ENCODE peak calls at places on chromosomes 2 and 18, in ten cellular contexts. One of them, this sample, is unnamed.

GRCh38 chr2:39920318-39920775 is 141.3 kb upstream of the THUMPD2 start:
- DNase-seq in uterus: no peak
- DNase-seq in pancreas: no peak
- DNase-seq in Panc1: no peak
- DNase-seq in thoracic aorta: no peak
- DNase-seq in endothelial cell of umbilical vein: no peak
- DNase-seq in transverse colon: no peak
- DNase-seq in AG04450: no peak
- DNase-seq in fibroblast of lung: no peak
- DNase-seq in endodermal cell: no peak
- DNase-seq in this sample: no peak

GRCh38 chr2:28406276-28407096 is 13.8 kb downstream of the FOSL2 start:
- DNase-seq in uterus: no peak
- DNase-seq in pancreas: no peak
- DNase-seq in Panc1: no peak
- DNase-seq in thoracic aorta: no peak
- DNase-seq in endothelial cell of umbilical vein: peak; percentile 52
- DNase-seq in transverse colon: peak; percentile 62
- DNase-seq in AG04450: no peak
- DNase-seq in fibroblast of lung: peak; percentile 80
- DNase-seq in endodermal cell: no peak
- DNase-seq in this sample: no peak

GRCh38 chr2:37875332-37875976 is 49.6 kb upstream of the RMDN2 start:
- DNase-seq in uterus: no peak
- DNase-seq in pancreas: no peak
- DNase-seq in Panc1: no peak
- DNase-seq in thoracic aorta: no peak
- DNase-seq in endothelial cell of umbilical vein: peak; percentile 24
- DNase-seq in transverse colon: no peak
- DNase-seq in AG04450: no peak
- DNase-seq in fibroblast of lung: no peak
- DNase-seq in endodermal cell: peak; percentile 64
- DNase-seq in this sample: no peak

GRCh38 chr2:8447610-8448221 is 234.1 kb upstream of the ID2 start:
- DNase-seq in uterus: no peak
- DNase-seq in pancreas: no peak
- DNase-seq in Panc1: peak; percentile 24
- DNase-seq in thoracic aorta: no peak
- DNase-seq in endothelial cell of umbilical vein: no peak
- DNase-seq in transverse colon: no peak
- DNase-seq in AG04450: no peak
- DNase-seq in fibroblast of lung: peak; percentile 19
- DNase-seq in endodermal cell: no peak
- DNase-seq in this sample: no peak

GRCh38 chr2:240895656-240896388 is at the start of gene MAB21L4:
- DNase-seq in uterus: no peak
- DNase-seq in pancreas: peak; percentile 21
- DNase-seq in Panc1: no peak
- DNase-seq in thoracic aorta: no peak
- DNase-seq in endothelial cell of umbilical vein: no peak
- DNase-seq in transverse colon: no peak
- DNase-seq in AG04450: no peak
- DNase-seq in fibroblast of lung: no peak
- DNase-seq in endodermal cell: no peak
- DNase-seq in this sample: peak; percentile 29

GRCh38 chr2:71781695-71782228 is 328.4 kb downstream of the DYSF start:
- DNase-seq in uterus: no peak
- DNase-seq in pancreas: no peak
- DNase-seq in Panc1: no peak
- DNase-seq in thoracic aorta: no peak
- DNase-seq in endothelial cell of umbilical vein: no peak
- DNase-seq in transverse colon: no peak
- DNase-seq in AG04450: no peak
- DNase-seq in fibroblast of lung: no peak
- DNase-seq in endodermal cell: peak; percentile 15
- DNase-seq in this sample: no peak

GRCh38 chr2:51454177-51454576 is 422.2 kb upstream of the NRXN1 start:
- DNase-seq in uterus: no peak
- DNase-seq in pancreas: no peak
- DNase-seq in Panc1: no peak
- DNase-seq in thoracic aorta: no peak
- DNase-seq in endothelial cell of umbilical vein: no peak
- DNase-seq in transverse colon: no peak
- DNase-seq in AG04450: no peak
- DNase-seq in fibroblast of lung: no peak
- DNase-seq in endodermal cell: no peak
- DNase-seq in this sample: no peak

GRCh38 chr2:10434885-10435419 is 13.2 kb downstream of the ODC1 start:
- DNase-seq in uterus: peak; percentile 72
- DNase-seq in pancreas: peak; percentile 80
- DNase-seq in Panc1: no peak
- DNase-seq in thoracic aorta: no peak
- DNase-seq in endothelial cell of umbilical vein: peak; percentile 74
- DNase-seq in transverse colon: peak; percentile 81
- DNase-seq in AG04450: peak; percentile 34
- DNase-seq in fibroblast of lung: peak; percentile 58
- DNase-seq in endodermal cell: peak; percentile 97
- DNase-seq in this sample: no peak

GRCh38 chr2:30763151-30763660 is 44.0 kb downstream of the CAPN13 start:
- DNase-seq in uterus: no peak
- DNase-seq in pancreas: no peak
- DNase-seq in Panc1: no peak
- DNase-seq in thoracic aorta: no peak
- DNase-seq in endothelial cell of umbilical vein: no peak
- DNase-seq in transverse colon: no peak
- DNase-seq in AG04450: no peak
- DNase-seq in fibroblast of lung: no peak
- DNase-seq in endodermal cell: no peak
- DNase-seq in this sample: no peak

GRCh38 chr2:222861411-222862067 is 703 bp downstream of the ACSL3 start:
- DNase-seq in uterus: peak; percentile 28
- DNase-seq in pancreas: no peak
- DNase-seq in Panc1: no peak
- DNase-seq in thoracic aorta: no peak
- DNase-seq in endothelial cell of umbilical vein: peak; percentile 61
- DNase-seq in transverse colon: peak; percentile 43
- DNase-seq in AG04450: no peak
- DNase-seq in fibroblast of lung: no peak
- DNase-seq in endodermal cell: no peak
- DNase-seq in this sample: no peak

GRCh38 chr18:35491689-35492077 is 6.1 kb downstream of the INO80C start:
- DNase-seq in uterus: no peak
- DNase-seq in pancreas: no peak
- DNase-seq in Panc1: no peak
- DNase-seq in thoracic aorta: no peak
- DNase-seq in endothelial cell of umbilical vein: peak; percentile 47
- DNase-seq in transverse colon: no peak
- DNase-seq in AG04450: no peak
- DNase-seq in fibroblast of lung: no peak
- DNase-seq in endodermal cell: peak; percentile 75
- DNase-seq in this sample: no peak
- TF ChIP-seq CTCF in uterus: no peak
- TF ChIP-seq CTCF in pancreas: no peak
- TF ChIP-seq CTCF in Panc1: no peak
- TF ChIP-seq CTCF in thoracic aorta: no peak
- TF ChIP-seq CTCF in endothelial cell of umbilical vein: no peak
- TF ChIP-seq CTCF in transverse colon: no peak
- TF ChIP-seq CTCF in AG04450: no peak
- TF ChIP-seq CTCF in fibroblast of lung: no peak
- TF ChIP-seq CTCF in endodermal cell: no peak
- TF ChIP-seq CTCF in this sample: no peak

DNA sequence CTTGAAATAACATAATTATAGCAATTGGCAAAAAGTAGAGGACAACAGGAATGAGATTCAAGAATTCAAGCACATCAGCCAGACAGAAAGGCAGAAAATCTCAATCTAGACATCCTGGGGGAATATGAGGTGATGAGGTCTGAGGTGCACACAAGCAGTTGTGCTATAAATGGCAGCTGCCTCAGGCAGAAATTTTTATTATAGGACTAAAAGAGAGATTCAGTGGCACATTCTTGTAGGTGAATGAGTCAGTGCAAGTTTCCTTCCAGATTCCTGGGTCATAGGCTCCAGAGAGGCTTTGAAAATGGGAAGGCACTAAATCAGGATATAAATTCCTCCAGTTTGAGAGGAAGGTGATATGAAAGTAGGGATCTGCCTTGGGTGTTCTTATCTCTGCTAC is 127.2 kb upstream of the THSD7B start:
- DNase-seq in uterus: no peak
- DNase-seq in pancreas: no peak
- DNase-seq in Panc1: no peak
- DNase-seq in thoracic aorta: no peak
- DNase-seq in endothelial cell of umbilical vein: no peak
- DNase-seq in transverse colon: no peak
- DNase-seq in AG04450: no peak
- DNase-seq in fibroblast of lung: no peak
- DNase-seq in endodermal cell: no peak
- DNase-seq in this sample: no peak
- H3K4me3 ChIP-seq in uterus: no peak overlapping the region
- H3K4me3 ChIP-seq in pancreas: no peak overlapping the region
- H3K4me3 ChIP-seq in Panc1: no peak overlapping the region
- H3K4me3 ChIP-seq in thoracic aorta: no peak overlapping the region
- H3K4me3 ChIP-seq in endothelial cell of umbilical vein: no peak overlapping the region
- H3K4me3 ChIP-seq in transverse colon: no peak overlapping the region
- H3K4me3 ChIP-seq in AG04450: no peak overlapping the region
- H3K4me3 ChIP-seq in fibroblast of lung: no peak overlapping the region
- H3K4me3 ChIP-seq in endodermal cell: no peak overlapping the region
- H3K4me3 ChIP-seq in this sample: no peak overlapping the region

GRCh38 chr2:98343371-98343770 is 2.9 kb upstream of the CNGA3 start:
- DNase-seq in uterus: no peak
- DNase-seq in pancreas: no peak
- DNase-seq in Panc1: no peak
- DNase-seq in thoracic aorta: no peak
- DNase-seq in endothelial cell of umbilical vein: no peak
- DNase-seq in transverse colon: no peak
- DNase-seq in AG04450: no peak
- DNase-seq in fibroblast of lung: no peak
- DNase-seq in endodermal cell: no peak
- DNase-seq in this sample: no peak

GRCh38 chr2:98346259-98347236 is at the start of gene CNGA3:
- DNase-seq in uterus: no peak
- DNase-seq in pancreas: no peak
- DNase-seq in Panc1: no peak
- DNase-seq in thoracic aorta: no peak
- DNase-seq in endothelial cell of umbilical vein: peak; percentile 11
- DNase-seq in transverse colon: peak; percentile 15
- DNase-seq in AG04450: no peak
- DNase-seq in fibroblast of lung: peak; percentile 9
- DNase-seq in endodermal cell: peak; percentile 88
- DNase-seq in this sample: no peak

GRCh38 chr2:98347298-98348065 is 1.2 kb downstream of the CNGA3 start:
- DNase-seq in uterus: no peak
- DNase-seq in pancreas: no peak
- DNase-seq in Panc1: no peak
- DNase-seq in thoracic aorta: no peak
- DNase-seq in endothelial cell of umbilical vein: no peak
- DNase-seq in transverse colon: no peak
- DNase-seq in AG04450: no peak
- DNase-seq in fibroblast of lung: no peak
- DNase-seq in endodermal cell: peak; percentile 67
- DNase-seq in this sample: no peak

GRCh38 chr2:98350411-98350810 is 4.2 kb downstream of the CNGA3 start:
- DNase-seq in uterus: no peak
- DNase-seq in pancreas: no peak
- DNase-seq in Panc1: no peak
- DNase-seq in thoracic aorta: no peak
- DNase-seq in endothelial cell of umbilical vein: no peak
- DNase-seq in transverse colon: no peak
- DNase-seq in AG04450: no peak
- DNase-seq in fibroblast of lung: no peak
- DNase-seq in endodermal cell: no peak
- DNase-seq in this sample: no peak

DNA sequence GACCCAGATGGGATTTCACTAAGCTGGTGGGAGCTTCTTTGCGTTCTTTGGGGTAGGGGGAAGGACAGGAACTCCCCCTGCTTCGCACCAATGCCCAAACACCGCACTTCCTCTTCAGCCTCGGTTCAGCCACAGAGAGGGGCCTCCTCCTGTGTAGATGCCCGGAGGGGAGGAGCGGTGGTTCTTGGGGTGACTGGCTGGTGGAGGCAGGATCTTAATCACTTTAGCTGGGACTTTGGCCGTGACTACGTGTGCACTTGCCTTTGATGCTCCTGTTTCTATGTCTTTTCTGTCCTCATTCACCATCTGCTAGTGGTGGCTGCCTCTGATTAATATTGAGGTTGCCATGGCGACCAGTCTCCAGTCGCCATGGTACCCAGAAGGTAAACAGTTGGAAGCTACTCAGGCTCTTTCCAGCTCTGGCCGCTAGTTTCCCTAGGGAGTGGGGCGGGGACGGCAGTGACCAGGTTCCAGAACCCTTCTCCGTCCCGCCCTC is 1.9 kb downstream of the CNGA3 start:
- DNase-seq in uterus: no peak
- DNase-seq in pancreas: no peak
- DNase-seq in Panc1: no peak
- DNase-seq in thoracic aorta: no peak
- DNase-seq in endothelial cell of umbilical vein: no peak
- DNase-seq in transverse colon: no peak
- DNase-seq in AG04450: no peak
- DNase-seq in fibroblast of lung: no peak
- DNase-seq in endodermal cell: peak; percentile 80
- DNase-seq in this sample: no peak
- H3K27me3 ChIP-seq in uterus: peaks cover 4% of the 10 kb centered on the region
- H3K27me3 ChIP-seq in pancreas: no peaks in the 10 kb centered on the region
- H3K27me3 ChIP-seq in Panc1: peaks cover 25% of the 10 kb centered on the region
- H3K27me3 ChIP-seq in thoracic aorta: peaks cover 7% of the 10 kb centered on the region
- H3K27me3 ChIP-seq in endothelial cell of umbilical vein: peaks cover 42% of the 10 kb centered on the region
- H3K27me3 ChIP-seq in transverse colon: peaks cover 74% of the 10 kb centered on the region
- H3K27me3 ChIP-seq in AG04450: peaks cover 55% of the 10 kb centered on the region
- H3K27me3 ChIP-seq in fibroblast of lung: peaks cover 56% of the 10 kb centered on the region
- H3K27me3 ChIP-seq in endodermal cell: peaks cover 68% of the 10 kb centered on the region
- H3K27me3 ChIP-seq in this sample: peaks cover 42% of the 10 kb centered on the region

DNA sequence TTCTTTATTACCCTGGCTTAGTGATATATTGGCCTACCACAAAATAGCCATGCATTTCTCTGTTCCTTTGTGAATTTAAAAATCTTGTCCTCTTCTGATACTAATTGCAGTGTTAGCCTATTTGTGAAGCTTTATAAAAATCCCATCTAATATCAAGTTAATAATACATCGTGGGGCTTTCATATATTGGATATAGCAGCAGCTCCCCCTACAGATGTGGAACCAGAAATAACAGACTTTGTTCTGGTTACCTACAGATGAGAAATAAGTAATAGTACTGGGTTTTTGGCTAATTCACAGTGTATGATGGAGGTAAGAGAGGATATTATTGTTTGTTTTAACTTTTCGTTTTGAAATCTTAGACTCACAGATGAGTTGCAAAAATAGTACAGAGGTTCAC is 1661.7 kb upstream of the PIK3C3 start:
- DNase-seq in uterus: no peak
- DNase-seq in pancreas: no peak
- DNase-seq in Panc1: no peak
- DNase-seq in thoracic aorta: no peak
- DNase-seq in endothelial cell of umbilical vein: no peak
- DNase-seq in transverse colon: no peak
- DNase-seq in AG04450: no peak
- DNase-seq in fibroblast of lung: peak; percentile 65
- DNase-seq in endodermal cell: no peak
- DNase-seq in this sample: no peak
- TF ChIP-seq CTCF in uterus: no peak
- TF ChIP-seq CTCF in pancreas: no peak
- TF ChIP-seq CTCF in Panc1: no peak
- TF ChIP-seq CTCF in thoracic aorta: no peak
- TF ChIP-seq CTCF in endothelial cell of umbilical vein: peak; percentile 12
- TF ChIP-seq CTCF in transverse colon: no peak
- TF ChIP-seq CTCF in AG04450: peak; percentile 30
- TF ChIP-seq CTCF in fibroblast of lung: no peak
- TF ChIP-seq CTCF in endodermal cell: peak; percentile 75
- TF ChIP-seq CTCF in this sample: peak; percentile 22